ENCODE peak calls at places on chromosomes 16 and 17, in ten cellular contexts. I, W, G, P, E, S, A, J, V and N are unnamed samples.

GRCh38 chr17:73787036-73787720 is 142.9 kb upstream of the SDK2 start:
- DNase-seq in J (no peak), W (no peak), S (no peak), E (no peak), A (no peak), I (no peak), G (no peak), P (no peak), V (no peak), N (no peak)

GRCh38 chr17:61310611-61311010 is 89.0 kb upstream of the TBX2 start:
- DNase-seq in S (no peak), V (no peak), P (no peak), G (no peak), I (no peak), W (no peak), J (no peak), A (no peak), E (no peak), N (no peak)

GRCh38 chr17:1116602-1117001 is 63.2 kb downstream of the ABR start:
- DNase-seq in V (no peak), E (no peak), G (no peak), P (no peak), S (no peak), W (no peak), I (no peak), A (no peak), J (no peak), N (no peak)

GRCh38 chr16:67326472-67327309 is at the start of the genes KCTD19 and LRRC36:
- DNase-seq in A (no peak), P (no peak), I (peak), E (no peak), W (peak), G (peak), S (peak), V (peak), J (peak), N (peak)

GRCh38 chr17:1577186-1577585 is 14.6 kb upstream of the PITPNA start:
- DNase-seq in A (peak), E (peak), V (peak), S (no peak), W (no peak), J (no peak), P (peak), G (no peak), I (peak), N (no peak)

GRCh38 chr16:62732101-62732500 is 695.9 kb upstream of the CDH8 start:
- DNase-seq in E (no peak), I (no peak), G (no peak), S (no peak), V (no peak), W (no peak), A (no peak), J (no peak), P (no peak), N (no peak)

GRCh38 chr17:77451271-77451893 is 310.6 kb downstream of the SEC14L1 start:
- DNase-seq in W (peak), V (no peak), A (no peak), J (peak), E (peak), S (peak), P (no peak), I (peak), G (peak), N (peak)

GRCh38 chr16:83441523-83441922 is 366.3 kb upstream of the HSBP1 start:
- DNase-seq in S (no peak), E (peak), I (no peak), A (no peak), P (no peak), J (no peak), W (no peak), G (no peak), V (no peak), N (no peak)

GRCh38 chr16:12096162-12096781 is 119.7 kb downstream of the SNX29 start:
- DNase-seq in E (no peak), A (no peak), S (no peak), V (no peak), I (no peak), W (no peak), J (no peak), P (no peak), G (no peak), N (no peak)

GRCh38 chr16:75377971-75378386 is 55.3 kb downstream of the CFDP1 start:
- DNase-seq in P (peak), W (peak), E (peak), S (no peak), G (no peak), A (peak), V (no peak), I (no peak), J (no peak), N (no peak)

GRCh38 chr17:77690271-77691161 is 268.0 kb upstream of the TNRC6C start:
- DNase-seq in G (peak), P (no peak), I (no peak), S (no peak), V (no peak), J (peak), A (peak), E (no peak), W (no peak), N (no peak)

GRCh38 chr16:84887207-84887606 is 67.4 kb downstream of the CRISPLD2 start:
- DNase-seq in W (no peak), P (no peak), V (no peak), A (no peak), J (no peak), I (no peak), G (no peak), E (no peak), S (no peak), N (no peak)

GRCh38 chr16:74573622-74574021 is 33.3 kb downstream of the GLG1 start:
- DNase-seq in E (no peak), I (no peak), P (no peak), A (no peak), W (no peak), G (peak), S (no peak), J (no peak), V (no peak), N (no peak)

GRCh38 chr16:84547539-84548058 is 43.1 kb upstream of the MEAK7 start:
- DNase-seq in J (peak), S (peak), A (no peak), I (no peak), E (no peak), G (no peak), W (peak), P (no peak), V (no peak), N (no peak)

GRCh38 chr17:72270530-72270929 is 149.7 kb downstream of the SOX9 start:
- DNase-seq in A (no peak), J (no peak), E (peak), G (peak), V (no peak), P (no peak), W (no peak), S (no peak), I (peak), N (no peak)

GRCh38 chr17:50953831-50954601 is 87.9 kb upstream of the TOB1 start:
- DNase-seq in V (no peak), P (peak), I (peak), S (peak), J (no peak), A (peak), E (peak), G (peak), W (no peak), N (no peak)

GRCh38 chr17:14336418-14336817 is 35.5 kb downstream of the HS3ST3B1 start:
- DNase-seq in V (no peak), I (peak), S (no peak), G (no peak), A (no peak), E (no peak), W (no peak), P (no peak), J (no peak), N (no peak)

GRCh38 chr17:76179496-76180467 is 38.7 kb upstream of the FOXJ1 start:
- DNase-seq in S (no peak), W (no peak), P (no peak), E (no peak), A (no peak), J (peak), G (no peak), I (no peak), V (no peak), N (no peak)

GRCh38 chr16:55369151-55369550 is 45.1 kb downstream of the IRX6 start:
- DNase-seq in P (no peak), J (no peak), W (no peak), I (no peak), S (no peak), A (no peak), V (no peak), G (no peak), E (no peak), N (no peak)

GRCh38 chr17:27559996-27560481 is 70.9 kb upstream of the LGALS9 start:
- DNase-seq in S (no peak), P (peak), V (no peak), E (peak), J (no peak), A (peak), W (no peak), G (no peak), I (peak), N (no peak)

GRCh38 chr17:35743911-35744328 is 9.1 kb downstream of the GAS2L2 start:
- DNase-seq in E (peak), I (no peak), W (peak), V (no peak), S (no peak), A (no peak), G (no peak), P (no peak), J (peak), N (peak)

GRCh38 chr17:17587614-17588336 is 3.7 kb downstream of the PEMT start:
- DNase-seq in J (no peak), E (no peak), P (no peak), V (no peak), G (no peak), W (no peak), S (no peak), I (no peak), A (no peak), N (no peak)

GRCh38 chr16:17784073-17784472 is 313.3 kb upstream of the XYLT1 start:
- DNase-seq in I (no peak), G (no peak), E (peak), S (no peak), W (peak), A (peak), V (no peak), P (no peak), J (peak), N (no peak)

GRCh38 chr16:61409604-61410003 is 626.6 kb downstream of the CDH8 start:
- DNase-seq in I (no peak), E (no peak), W (no peak), J (no peak), P (no peak), G (no peak), S (no peak), V (no peak), A (no peak), N (no peak)

GRCh38 chr17:81365148-81365600 is 30.1 kb upstream of the BAHCC1 start:
- DNase-seq in P (no peak), V (no peak), J (peak), A (no peak), S (no peak), W (peak), G (no peak), I (no peak), E (peak), N (no peak)

GRCh38 chr17:75925912-75926311 is 14.9 kb downstream of the FBF1 start:
- DNase-seq in G (no peak), V (no peak), E (no peak), W (no peak), P (no peak), I (no peak), J (no peak), A (no peak), S (no peak), N (no peak)

GRCh38 chr16:78952630-78953029 is 647.9 kb downstream of the MAF start:
- DNase-seq in G (no peak), E (no peak), J (no peak), A (no peak), S (no peak), V (no peak), I (no peak), W (no peak), P (no peak), N (no peak)

GRCh38 chr16:78953526-78953925 is 647.0 kb downstream of the MAF start:
- DNase-seq in V (no peak), G (no peak), E (no peak), P (no peak), A (no peak), I (no peak), W (no peak), J (no peak), S (no peak), N (no peak)

GRCh38 chr16:78955206-78955605 is 645.3 kb downstream of the MAF start:
- DNase-seq in W (no peak), V (no peak), J (no peak), I (no peak), S (no peak), G (no peak), P (no peak), E (no peak), A (no peak), N (no peak)

GRCh38 chr16:78950768-78951167 is 649.8 kb downstream of the MAF start:
- DNase-seq in V (no peak), W (no peak), I (no peak), G (no peak), P (no peak), E (no peak), S (no peak), A (no peak), J (no peak), N (no peak)
- TF ChIP-seq CTCF in V (no peak), W (no peak), I (no peak), G (no peak), P (no peak), E (no peak), S (no peak), A (no peak), J (no peak), N (no peak)

GRCh38 chr16:50668368-50669008 is 12.6 kb downstream of the SNX20 start:
- DNase-seq in V (no peak), G (no peak), P (no peak), E (no peak), J (no peak), W (no peak), I (no peak), A (no peak), S (no peak), N (no peak)
- TF ChIP-seq CTCF in V (no peak), G (no peak), P (no peak), E (no peak), J (no peak), W (no peak), I (no peak), A (no peak), S (no peak), N (no peak)

DNA sequence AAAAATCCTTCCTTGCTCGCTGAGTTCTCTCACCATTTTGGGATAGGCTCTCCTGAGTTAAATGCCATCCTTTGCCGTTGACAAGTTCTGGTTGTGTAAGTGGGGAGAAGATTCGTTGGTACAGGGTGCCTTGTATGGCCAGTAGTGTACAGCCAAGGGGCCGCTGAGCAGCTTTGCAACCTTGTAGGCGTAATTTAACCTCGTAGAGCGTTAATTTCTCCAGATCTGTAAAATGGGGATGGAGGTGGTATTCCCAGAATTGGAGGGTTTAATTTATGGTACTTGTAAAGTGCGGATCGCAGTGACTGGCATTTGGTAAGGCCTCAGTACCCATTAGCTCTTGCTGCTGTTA is 1.4 kb downstream of the ARSG start:
- DNase-seq in E (no peak), A (no peak), I (no peak), P (no peak), G (no peak), W (no peak), S (no peak), J (no peak), V (no peak), N (no peak)
- TF ChIP-seq CTCF in E (peak), A (no peak), I (no peak), P (no peak), G (no peak), W (no peak), S (no peak), J (no peak), V (no peak), N (no peak)

GRCh38 chr17:46038937-46039336 is 39.9 kb downstream of the STH start:
- DNase-seq in W (no peak), A (no peak), P (no peak), S (no peak), G (no peak), V (no peak), E (no peak), I (no peak), J (no peak), N (no peak)

GRCh38 chr17:46037722-46038255 is 38.7 kb downstream of the STH start:
- DNase-seq in S (no peak), A (no peak), V (no peak), I (no peak), J (no peak), W (no peak), P (no peak), E (no peak), G (no peak), N (no peak)

GRCh38 chr17:46038414-46038813 is 39.4 kb downstream of the STH start:
- DNase-seq in V (no peak), I (no peak), P (no peak), W (no peak), S (no peak), A (no peak), E (no peak), G (no peak), J (no peak), N (no peak)

GRCh38 chr17:46042248-46042647 is 43.2 kb downstream of the STH start:
- DNase-seq in G (no peak), A (no peak), E (no peak), P (no peak), J (no peak), I (no peak), W (no peak), S (no peak), V (no peak), N (no peak)

GRCh38 chr17:46039592-46040186 is 40.6 kb downstream of the STH start:
- DNase-seq in S (no peak), E (no peak), P (no peak), V (no peak), J (no peak), W (no peak), G (no peak), A (no peak), I (peak), N (no peak)
- TF ChIP-seq CTCF in S (no peak), E (no peak), P (no peak), V (no peak), J (no peak), W (no peak), G (no peak), A (no peak), I (no peak), N (no peak)

GRCh38 chr16:15052747-15053476 is 3.0 kb downstream of the NTAN1 start:
- DNase-seq in V (no peak), P (no peak), A (no peak), I (no peak), J (no peak), W (no peak), G (peak), S (no peak), E (no peak), N (no peak)

GRCh38 chr16:15054357-15055140 is 1.3 kb downstream of the NTAN1 start:
- DNase-seq in W (no peak), E (no peak), V (no peak), I (no peak), G (no peak), A (no peak), J (no peak), P (no peak), S (no peak), N (no peak)

GRCh38 chr16:15057755-15058417 is 2.0 kb upstream of the NTAN1 start:
- DNase-seq in W (no peak), J (no peak), V (no peak), A (no peak), P (no peak), S (no peak), G (no peak), E (no peak), I (no peak), N (no peak)

GRCh38 chr16:15053904-15054303 is 2.0 kb downstream of the NTAN1 start:
- DNase-seq in W (no peak), G (no peak), S (no peak), P (no peak), V (no peak), A (no peak), E (no peak), I (no peak), J (no peak), N (no peak)

GRCh38 chr16:15055141-15056053 is 477 bp downstream of the NTAN1 start:
- DNase-seq in P (no peak), J (peak), G (no peak), A (no peak), I (no peak), V (no peak), E (no peak), W (peak), S (no peak), N (no peak)
- TF ChIP-seq CTCF in P (peak), J (peak), G (peak), A (no peak), I (no peak), V (no peak), E (no peak), W (peak), S (peak), N (peak)

DNA sequence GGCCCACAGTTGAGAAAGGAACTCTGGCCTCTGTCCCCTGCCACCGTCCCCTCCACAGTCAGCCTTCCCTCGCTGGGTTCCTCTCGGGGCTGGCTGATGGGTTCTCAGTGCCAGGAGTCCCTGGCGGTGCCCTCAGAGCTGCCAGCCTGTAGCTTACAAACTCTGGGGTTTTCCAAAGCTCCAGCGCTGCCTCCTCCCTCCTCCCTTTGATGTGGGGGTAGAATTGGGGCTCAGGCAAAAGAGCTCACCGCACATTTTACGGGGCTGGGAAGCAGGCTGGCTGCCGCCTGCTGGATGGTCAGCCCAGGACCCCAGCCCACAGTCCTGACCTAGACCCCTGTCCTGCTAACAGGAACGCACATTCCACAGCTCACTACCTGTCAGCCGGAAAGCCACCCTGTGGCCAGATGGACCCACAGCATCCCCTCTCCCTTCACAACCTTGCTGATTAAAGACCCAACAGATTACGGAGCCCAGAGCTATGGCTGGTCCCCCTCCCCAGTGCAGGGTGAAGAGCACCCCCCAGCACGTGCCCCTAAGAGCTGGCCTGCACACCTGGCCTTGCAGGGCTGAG is 6.0 kb downstream of the VASN start:
- DNase-seq in A (no peak), V (no peak), E (no peak), P (no peak), W (no peak), S (no peak), G (no peak), J (no peak), I (no peak), N (no peak)
- TF ChIP-seq CTCF in A (peak), V (no peak), E (peak), P (no peak), W (peak), S (no peak), G (peak), J (no peak), I (no peak), N (peak)

DNA sequence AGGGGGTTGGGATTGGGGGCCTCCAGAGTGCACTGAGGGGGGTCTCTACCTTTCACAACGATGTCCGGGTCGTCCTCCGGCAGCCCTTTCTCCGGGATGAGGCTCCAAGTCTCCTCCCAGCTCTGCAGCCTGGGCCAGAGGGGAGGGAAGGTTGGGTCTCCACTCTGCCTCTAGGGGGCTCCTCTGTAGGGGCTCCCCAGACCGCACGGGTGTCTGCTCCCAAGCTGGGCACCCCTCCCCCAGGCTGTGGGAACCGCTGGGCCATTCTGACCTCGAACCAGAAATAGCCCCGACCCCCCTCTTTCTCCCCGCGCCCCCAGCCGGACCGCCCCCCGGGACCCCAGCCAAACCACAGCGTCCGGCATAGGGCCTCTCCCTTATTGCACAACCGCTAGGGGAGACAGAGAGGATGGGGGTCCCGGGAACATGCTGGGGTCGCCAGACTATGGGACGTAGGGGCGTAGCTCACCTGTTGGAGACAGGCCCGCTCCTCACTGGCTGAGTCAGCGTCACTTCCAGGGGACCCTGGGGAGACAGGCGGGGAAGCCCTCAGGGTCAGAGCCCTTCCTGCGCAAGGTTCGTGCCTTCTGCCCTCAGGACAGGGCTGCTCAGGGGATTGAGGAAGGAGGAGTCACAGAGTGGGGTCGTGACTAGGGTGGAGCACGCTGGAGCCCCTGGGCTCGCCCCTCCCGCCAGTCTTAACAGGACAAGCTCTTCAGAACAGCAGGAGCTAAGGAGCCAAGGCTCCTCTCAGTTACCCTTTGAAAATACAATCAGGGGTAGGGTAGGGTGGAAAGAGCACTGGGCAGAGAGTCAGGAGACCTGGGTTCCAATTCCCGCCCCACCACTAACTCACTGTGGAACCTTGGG is 2.7 kb downstream of the PLEKHH3 start:
- DNase-seq in E (no peak), I (peak), S (peak), V (no peak), W (no peak), G (peak), J (peak), P (no peak), A (no peak), N (no peak)
- TF ChIP-seq CTCF in E (peak), I (peak), S (peak), V (no peak), W (peak), G (peak), J (peak), P (peak), A (peak), N (peak)